ENCODE peak calls at places on chromosomes 2 and 18, in four cellular contexts. P is IMR-90, O is H9, N is neuronal stem cell. S is an unnamed sample.

GRCh38 chr2:129609224-129609623 is 370.2 kb upstream of the RAB6C start:
- DNase-seq in P (no peak), O (no peak), N (no peak), S (no peak)

GRCh38 chr2:203705184-203705583 is 1.3 kb upstream of the CD28 start:
- DNase-seq in P (no peak), O (no peak), N (no peak), S (no peak)

GRCh38 chr2:112150447-112150846 is 12.3 kb downstream of the FBLN7 start:
- DNase-seq in P (peak), O (no peak), N (no peak), S (peak)

GRCh38 chr2:190443778-190444481 is 35.8 kb downstream of the MFSD6 start:
- DNase-seq in P (peak), O (no peak), N (no peak), S (no peak)

GRCh38 chr2:170024721-170025120 is 153.2 kb upstream of the MYO3B start:
- DNase-seq in P (no peak), O (no peak), N (no peak), S (no peak)

GRCh38 chr18:37578886-37579513 is 13.4 kb upstream of the CELF4 start:
- DNase-seq in P (peak), O (no peak), N (no peak), S (peak)

GRCh38 chr2:42809131-42809875 is 16.9 kb upstream of the HAAO start:
- DNase-seq in P (no peak), O (no peak), N (no peak), S (peak)

GRCh38 chr2:219119422-219120043 is 41.1 kb downstream of the NHEJ1 start:
- DNase-seq in P (peak), O (peak), N (peak), S (peak)

GRCh38 chr2:237591379-237591881 is 896 bp upstream of the RAB17 start:
- DNase-seq in P (no peak), O (no peak), N (no peak), S (no peak)

GRCh38 chr18:74820160-74820780 is 222.6 kb downstream of the ZNF407 start:
- DNase-seq in P (no peak), O (no peak), N (no peak), S (peak)
- H3K18ac ChIP-seq in P (no peak), O (no peak), N (no peak), S (no peak)

GRCh38 chr2:11864724-11865123 is 118.3 kb downstream of the LPIN1 start:
- DNase-seq in P (no peak), O (no peak), N (no peak), S (no peak)

GRCh38 chr2:11861044-11861443 is 114.6 kb downstream of the LPIN1 start:
- DNase-seq in P (no peak), O (no peak), N (no peak), S (no peak)

GRCh38 chr2:11863513-11864328 is 117.3 kb downstream of the LPIN1 start:
- DNase-seq in P (peak), O (peak), N (peak), S (peak)

GRCh38 chr2:11862049-11862448 is 115.6 kb downstream of the LPIN1 start:
- DNase-seq in P (no peak), O (no peak), N (no peak), S (no peak)

DNA sequence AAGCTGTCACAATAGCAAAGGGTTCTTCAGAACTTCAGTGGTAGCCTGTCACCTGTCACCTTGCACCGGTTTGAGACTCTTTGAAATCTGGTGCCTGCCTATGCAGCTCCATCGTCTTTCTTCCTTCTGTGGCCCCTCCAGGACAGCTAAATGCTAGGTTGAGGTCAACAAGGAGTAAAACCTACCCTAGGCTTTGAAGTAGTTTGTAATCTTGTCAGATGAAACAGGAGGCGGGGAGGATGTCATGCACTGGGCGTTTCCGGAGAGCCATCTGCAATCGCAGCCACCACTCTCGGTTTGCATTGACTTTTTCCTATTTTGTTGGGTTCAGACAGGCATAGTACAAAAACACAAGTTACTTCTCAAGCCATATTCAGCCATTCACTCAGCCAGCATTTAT is 116.7 kb downstream of the LPIN1 start:
- DNase-seq in P (no peak), O (no peak), N (no peak), S (no peak)
- H4K8ac ChIP-seq in P (no peak), O (no peak), N (no peak), S (no peak)

DNA sequence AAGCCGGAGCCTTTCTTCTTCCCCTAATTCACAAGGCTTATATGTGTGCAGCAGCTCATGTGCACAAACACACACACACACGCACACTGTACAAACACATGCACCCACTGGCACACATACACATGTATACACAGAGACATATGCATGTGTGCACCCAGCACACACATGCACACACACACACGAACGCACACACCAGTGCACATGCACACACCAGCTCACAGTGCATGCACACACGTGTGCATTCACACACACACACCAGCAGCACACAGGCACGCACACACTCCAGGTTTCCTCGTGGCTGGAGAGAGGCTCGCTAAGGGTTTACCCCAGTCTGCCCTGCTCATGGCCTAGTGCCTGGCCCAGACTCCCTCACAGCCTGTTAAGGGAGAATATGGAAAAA is 234.0 kb downstream of the EIPR1 start:
- DNase-seq in P (no peak), O (peak), N (no peak), S (no peak)
- H3K23ac ChIP-seq in P (no peak), O (no peak), N (peak), S (no peak)

GRCh38 chr18:46333371-46334199 is 229.4 kb downstream of the HAUS1 start:
- DNase-seq in P (no peak), O (no peak), N (peak), S (peak)
- H3K18ac ChIP-seq in P (no peak), O (no peak), N (peak), S (peak)

GRCh38 chr2:240995041-240995960 is 3.1 kb upstream of the SNED1 start:
- DNase-seq in P (no peak), O (no peak), N (no peak), S (no peak)

GRCh38 chr2:240993446-240994160 is 4.8 kb upstream of the SNED1 start:
- DNase-seq in P (no peak), O (peak), N (no peak), S (no peak)

GRCh38 chr2:240992572-240993291 is 5.7 kb upstream of the SNED1 start:
- DNase-seq in P (no peak), O (peak), N (no peak), S (no peak)

GRCh38 chr2:240996161-240996833 is 2.1 kb upstream of the SNED1 start:
- DNase-seq in P (no peak), O (peak), N (no peak), S (no peak)

DNA sequence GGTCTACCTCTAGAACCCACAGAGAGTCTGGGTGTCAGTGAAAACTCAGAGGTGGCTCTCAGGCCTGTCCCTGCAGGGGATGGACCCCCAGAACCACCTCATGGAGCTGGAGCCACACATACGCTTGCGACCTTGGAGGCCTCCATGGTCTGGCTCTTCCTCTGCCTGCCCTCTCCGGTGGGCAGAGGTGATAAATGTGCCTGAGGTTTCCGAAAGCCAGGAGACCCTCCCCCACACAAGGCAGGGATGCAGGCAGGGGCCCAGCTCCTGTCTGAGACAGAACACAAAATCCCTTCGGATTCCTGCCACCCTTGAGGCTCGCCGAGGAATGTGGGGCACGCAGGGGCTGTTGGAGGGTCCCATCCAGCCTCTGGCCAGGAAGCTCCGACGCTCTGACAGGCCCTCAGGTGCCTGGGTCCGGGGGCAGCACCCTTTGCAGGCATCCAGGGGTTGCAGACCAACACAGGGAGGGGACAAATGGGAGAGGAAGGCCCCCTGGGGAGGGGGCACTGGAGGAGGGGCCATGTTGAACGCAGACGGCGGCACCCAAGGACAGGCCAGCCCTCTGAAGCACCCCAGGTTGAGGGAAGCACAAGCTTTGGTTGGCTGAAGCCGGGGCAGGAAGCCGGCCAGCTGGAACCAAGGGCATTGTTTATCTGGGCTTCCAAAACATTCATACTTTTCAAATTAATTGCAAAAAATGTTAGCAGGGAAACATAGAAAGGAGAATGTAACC is 4.1 kb upstream of the SNED1 start:
- DNase-seq in P (no peak), O (no peak), N (no peak), S (no peak)
- H4K8ac ChIP-seq in P (peak), O (no peak), N (no peak), S (no peak)

DNA sequence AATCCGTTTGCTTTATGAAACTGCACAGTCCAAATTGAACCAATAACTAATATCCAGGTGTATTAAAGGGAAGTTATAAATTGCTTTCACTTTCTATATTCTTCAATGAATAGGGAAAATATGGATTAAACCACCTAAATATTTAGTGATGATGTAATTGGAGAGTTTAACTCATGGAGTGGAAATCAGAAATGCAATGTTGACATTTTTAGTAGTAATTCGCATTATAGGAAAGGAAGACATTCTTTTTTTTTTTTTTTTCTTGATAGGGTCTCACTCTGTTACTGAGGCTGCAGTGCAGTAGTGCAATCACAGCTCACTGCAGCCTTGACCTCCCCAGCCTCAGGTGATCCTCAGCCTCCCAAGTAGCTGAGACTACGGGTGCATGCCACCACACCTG is 321.9 kb downstream of the RNF144A start:
- DNase-seq in P (no peak), O (no peak), N (no peak), S (no peak)
- H3K23ac ChIP-seq in P (no peak), O (no peak), N (no peak), S (no peak)

DNA sequence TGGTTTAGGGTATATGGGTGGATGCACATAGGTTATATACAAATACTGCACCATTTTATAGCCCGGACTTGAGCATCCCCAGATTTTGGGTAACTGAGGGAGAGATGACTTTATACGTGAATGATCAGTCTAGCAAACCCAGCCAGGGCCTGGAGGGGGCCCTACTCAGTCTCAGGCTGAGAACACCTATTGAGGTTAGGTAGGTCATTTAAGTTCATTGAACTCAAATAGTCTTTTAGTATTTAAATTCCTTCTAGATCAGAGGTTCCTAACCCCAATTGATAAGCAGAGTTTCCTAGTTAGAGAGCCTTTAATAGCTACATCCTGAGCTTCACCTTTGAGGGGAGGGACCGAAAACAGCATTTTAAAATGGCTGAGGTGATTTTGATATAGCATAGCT is 487.0 kb downstream of the DCC start:
- DNase-seq in P (no peak), O (peak), N (no peak), S (no peak)
- H3K18ac ChIP-seq in P (no peak), O (no peak), N (no peak), S (no peak)

GRCh38 chr18:79567481-79568147 is 112.0 kb upstream of the CTDP1 start:
- DNase-seq in P (peak), O (peak), N (peak), S (peak)
- H4K8ac ChIP-seq in P (peak), O (no peak), N (peak), S (no peak)

GRCh38 chr2:20236496-20236895 is 11.6 kb upstream of the SDC1 start:
- DNase-seq in P (no peak), O (no peak), N (no peak), S (no peak)
- H3K23ac ChIP-seq in P (peak), O (no peak), N (no peak), S (no peak)